ENCODE peak calls at places on chromosomes 13 and 19, in seven cellular contexts. X is nephron progenitor cell, Y is MCF 10A, G is epithelial cell of esophagus, L is left ventricle myocardium inferior, K is body of pancreas, S is GM12864. N is an unnamed sample.

GRCh38 chr13:104571161-104571889 is 1505.1 kb upstream of the SLC10A2 start:
- DNase-seq in G (peak; percentile 91), X (peak; percentile 60), Y (peak; percentile 80), L (no peak), S (no peak), K (peak; percentile 86), N (no peak)

GRCh38 chr13:83829800-83830199 is 52.5 kb downstream of the SLITRK1 start:
- DNase-seq in L (no peak), G (no peak), X (no peak), Y (no peak), K (no peak), S (no peak), N (no peak)

GRCh38 chr19:10149427-10149826 is 29.7 kb upstream of the EIF3G start:
- DNase-seq in S (no peak), K (no peak), Y (no peak), G (no peak), X (no peak), L (no peak), N (no peak)

GRCh38 chr19:22545751-22546150 is 88.4 kb upstream of the ZNF492 start:
- DNase-seq in L (peak; percentile 22), X (peak; percentile 8), K (peak; percentile 59), Y (peak; percentile 21), S (no peak), G (peak; percentile 13), N (peak; percentile 26)

GRCh38 chr13:110633776-110634175 is 18.4 kb downstream of the NAXD start:
- DNase-seq in K (no peak), L (no peak), S (no peak), X (no peak), Y (no peak), G (no peak), N (no peak)

GRCh38 chr19:409006-409514 is at the start of gene C2CD4C:
- DNase-seq in G (peak; percentile 15), Y (no peak), L (no peak), K (peak; percentile 17), S (no peak), X (peak; percentile 80), N (no peak)

GRCh38 chr13:111472083-111472482 is 151.6 kb downstream of the TEX29 start:
- DNase-seq in K (no peak), X (no peak), L (no peak), Y (no peak), G (no peak), S (no peak), N (no peak)

GRCh38 chr19:17932485-17933338 is at the start of gene CCDC124:
- DNase-seq in K (peak; percentile 93), S (peak; percentile 83), X (peak; percentile 90), L (peak; percentile 90), G (peak; percentile 94), Y (peak; percentile 94), N (peak; percentile 93)

GRCh38 chr19:10070730-10071446 is 15.2 kb upstream of the SHFL start:
- DNase-seq in G (no peak), X (no peak), S (no peak), L (no peak), K (no peak), Y (no peak), N (no peak)

GRCh38 chr13:78317030-78317429 is 286.3 kb downstream of the POU4F1 start:
- DNase-seq in Y (peak; percentile 21), K (no peak), S (no peak), X (no peak), G (peak; percentile 18), L (no peak), N (no peak)
- TF ChIP-seq CTCF in Y (peak; percentile 37), K (no peak), S (peak; percentile 45), X (peak; percentile 37), G (peak; percentile 27), L (peak; percentile 61), N (peak; percentile 40)

DNA sequence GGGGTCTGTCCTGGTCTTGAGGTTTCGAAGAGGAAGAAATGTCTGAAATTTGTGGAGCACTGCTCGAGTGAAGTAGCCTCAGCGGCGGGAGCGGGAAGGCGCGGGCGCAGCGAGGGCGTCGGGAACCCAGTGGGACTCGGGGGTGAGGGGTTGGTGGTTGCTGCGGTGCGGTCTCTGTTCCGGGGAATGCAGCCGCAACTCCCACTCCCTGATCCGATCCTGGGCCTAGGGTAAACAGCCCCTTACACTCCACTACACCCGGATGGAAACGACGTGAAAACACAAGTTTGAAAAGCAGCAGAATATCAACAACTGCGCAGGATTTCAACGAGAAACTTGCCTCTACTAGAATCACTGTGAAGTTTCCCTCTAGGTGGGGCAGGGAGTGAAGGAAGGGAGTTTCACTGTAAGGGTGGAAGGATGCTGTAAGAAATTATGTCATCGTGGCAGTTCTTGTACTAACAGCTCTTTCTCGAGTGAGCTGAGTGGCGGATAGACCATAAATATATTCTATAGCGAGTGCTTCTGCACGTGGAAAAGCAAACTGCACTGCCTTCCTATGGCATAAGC is 2.0 kb upstream of the KLF12 start:
- DNase-seq in S (no peak), L (peak; percentile 31), X (peak; percentile 53), K (no peak), G (peak; percentile 65), Y (peak; percentile 27), N (peak; percentile 17)
- TF ChIP-seq CTCF in S (no peak), L (no peak), X (no peak), K (no peak), G (no peak), Y (no peak), N (no peak)

GRCh38 chr13:43026262-43026661 is 2.9 kb downstream of the DNAJC15 start:
- DNase-seq in S (no peak), L (no peak), Y (no peak), X (no peak), K (no peak), G (no peak), N (no peak)

GRCh38 chr13:43020794-43021193 is 2.6 kb upstream of the DNAJC15 start:
- DNase-seq in L (no peak), G (no peak), Y (no peak), S (no peak), X (no peak), K (no peak), N (no peak)

GRCh38 chr13:43019811-43020210 is 3.6 kb upstream of the DNAJC15 start:
- DNase-seq in L (no peak), K (no peak), G (no peak), Y (no peak), S (no peak), X (no peak), N (no peak)

GRCh38 chr13:43021926-43022670 is 1.3 kb upstream of the DNAJC15 start:
- DNase-seq in S (no peak), Y (no peak), X (no peak), L (no peak), K (no peak), G (no peak), N (no peak)

DNA sequence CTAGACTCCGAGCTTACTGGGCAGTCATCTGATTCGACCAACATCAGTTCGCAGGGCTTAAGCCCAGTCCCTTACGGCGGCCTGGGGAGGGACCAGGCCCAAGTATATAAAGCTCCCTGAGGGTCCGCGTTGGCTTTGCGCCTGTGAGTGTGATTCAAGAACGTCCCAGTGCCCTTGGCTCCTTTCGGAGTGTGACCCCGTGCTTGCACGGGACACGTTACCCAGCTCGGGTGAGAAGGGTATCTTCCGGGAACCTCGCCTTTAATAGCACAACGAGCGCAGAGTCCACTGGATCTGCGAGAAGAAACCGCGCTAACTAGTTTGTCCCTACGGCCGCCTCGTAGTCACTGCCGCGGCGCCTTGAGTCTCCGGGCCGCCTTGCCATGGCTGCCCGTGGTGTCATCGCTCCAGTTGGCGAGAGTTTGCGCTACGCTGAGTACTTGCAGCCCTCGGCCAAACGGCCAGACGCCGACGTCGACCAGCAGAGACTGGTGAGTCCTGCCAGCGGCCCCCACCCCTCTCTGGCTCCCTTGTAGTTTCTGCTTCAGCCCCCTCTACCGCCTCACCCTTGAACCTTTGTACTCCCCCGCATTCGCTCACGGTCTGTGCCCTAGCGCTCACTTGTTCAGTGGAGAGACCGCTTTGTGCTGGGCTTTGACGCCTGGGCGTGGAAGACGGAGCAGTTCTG is at the start of gene DNAJC15:
- DNase-seq in Y (peak; percentile 65), K (peak; percentile 87), X (peak; percentile 67), G (peak; percentile 87), L (peak; percentile 91), S (peak; percentile 56), N (peak; percentile 80)
- TF ChIP-seq CTCF in Y (no peak), K (no peak), X (no peak), G (no peak), L (peak; percentile 32), S (no peak), N (peak; percentile 10)

GRCh38 chr13:47168086-47168485 is 271.2 kb upstream of the HTR2A start:
- DNase-seq in S (no peak), K (no peak), X (no peak), G (peak; percentile 61), Y (peak; percentile 42), L (no peak), N (no peak)
- TF ChIP-seq CTCF in S (no peak), K (no peak), X (no peak), G (no peak), Y (no peak), L (no peak), N (no peak)

GRCh38 chr13:51249767-51250741 is 27.9 kb downstream of the FAM124A start:
- DNase-seq in K (peak; percentile 38), Y (peak; percentile 20), X (no peak), G (no peak), S (no peak), L (no peak), N (peak; percentile 41)
- TF ChIP-seq CTCF in K (peak; percentile 29), Y (no peak), X (peak; percentile 33), G (peak; percentile 38), S (peak; percentile 56), L (peak; percentile 40), N (peak; percentile 7)

GRCh38 chr13:80962855-80963254 is 621.9 kb upstream of the SPRY2 start:
- DNase-seq in G (no peak), Y (peak; percentile 24), S (no peak), K (no peak), L (no peak), X (no peak), N (no peak)
- TF ChIP-seq CTCF in G (no peak), Y (no peak), S (no peak), K (no peak), L (no peak), X (no peak), N (no peak)

GRCh38 chr13:106533940-106534843 is 1.3 kb downstream of the EFNB2 start:
- DNase-seq in X (peak; percentile 52), Y (peak; percentile 77), S (no peak), K (peak; percentile 17), L (peak; percentile 28), G (peak; percentile 60), N (peak; percentile 17)
- TF ChIP-seq CTCF in X (no peak), Y (peak; percentile 29), S (no peak), K (no peak), L (no peak), G (no peak), N (no peak)

N was measured in GM10248.